ENCODE peak calls at places on chromosomes 13 and 19, in seven cellular contexts. C is GM18507; X is body of pancreas; D is adrenal gland; S is stimulated activated naive CD4-positive, alpha-beta T cell; N is stimulated activated CD4-positive, alpha-beta T cell treated with anti-CD3 and anti-CD28 coated beads, TNF-alpha, amount 100 ng/mL, for 48 hours; Z is NCI-H526. T is an unnamed sample.

GRCh38 chr13:111241862-111242261 is 78.6 kb upstream of the TEX29 start:
- DNase-seq in C (no peak), X (no peak), D (no peak), N (no peak), S (no peak), Z (no peak), T (no peak)

GRCh38 chr13:66468656-66469055 is 761.5 kb downstream of the PCDH9 start:
- DNase-seq in C (no peak), S (no peak), Z (no peak), N (no peak), X (no peak), D (no peak), T (no peak)

GRCh38 chr19:43675269-43675879 is 5.4 kb upstream of the PLAUR start:
- DNase-seq in C (no peak), X (peak; percentile 73), Z (no peak), D (no peak), S (no peak), N (no peak), T (no peak)

GRCh38 chr13:40271511-40271910 is 394.9 kb downstream of the FOXO1 start:
- DNase-seq in X (peak; percentile 12), S (no peak), N (no peak), D (peak; percentile 57), C (no peak), Z (no peak), T (no peak)

GRCh38 chr19:38596057-38596981 is 21.4 kb downstream of the MAP4K1 start:
- DNase-seq in D (peak; percentile 57), C (no peak), X (peak; percentile 79), S (no peak), Z (peak; percentile 64), N (no peak), T (no peak)

GRCh38 chr19:12886943-12887747 is at the start of gene KLF1:
- DNase-seq in Z (no peak), C (no peak), D (no peak), S (no peak), N (no peak), X (no peak), T (no peak)

GRCh38 chr19:29532097-29532496 is 6.3 kb downstream of the VSTM2B start:
- DNase-seq in X (no peak), C (no peak), Z (no peak), D (no peak), N (no peak), S (no peak), T (no peak)

GRCh38 chr13:77988355-77988754 is 69.7 kb upstream of the EDNRB start:
- DNase-seq in C (no peak), D (no peak), Z (no peak), N (no peak), S (no peak), X (no peak), T (no peak)

GRCh38 chr13:39244561-39245230 is 206.4 kb downstream of the NHLRC3 start:
- DNase-seq in X (no peak), Z (no peak), D (no peak), C (no peak), N (no peak), S (no peak), T (no peak)

GRCh38 chr13:29674532-29674931 is 79.0 kb upstream of the SLC7A1 start:
- DNase-seq in D (no peak), C (no peak), Z (no peak), N (no peak), X (no peak), S (no peak), T (no peak)

GRCh38 chr13:79491715-79492114 is 10.8 kb downstream of the NDFIP2 start:
- DNase-seq in X (no peak), S (no peak), Z (no peak), N (no peak), C (no peak), D (no peak), T (no peak)

GRCh38 chr13:49369876-49370275 is 74.0 kb downstream of the CAB39L start:
- DNase-seq in S (no peak), C (no peak), X (no peak), D (no peak), Z (no peak), N (no peak), T (no peak)

GRCh38 chr13:78593652-78594494 is 9.5 kb downstream of the POU4F1 start:
- DNase-seq in Z (peak; percentile 72), S (no peak), D (no peak), X (no peak), C (no peak), N (no peak), T (no peak)

GRCh38 chr19:49117677-49118564 is 1.0 kb downstream of the C19orf73 start:
- DNase-seq in Z (no peak), C (no peak), S (no peak), X (no peak), N (no peak), D (no peak), T (no peak)

GRCh38 chr13:94239135-94239534 is 240.3 kb downstream of the DCT start:
- DNase-seq in Z (no peak), N (peak; percentile 2), S (no peak), X (no peak), D (no peak), C (no peak), T (no peak)

GRCh38 chr19:2476451-2477140 is 669 bp downstream of the GADD45B start:
- DNase-seq in D (peak; percentile 75), C (no peak), S (peak; percentile 62), Z (no peak), N (no peak), X (peak; percentile 53), T (peak; percentile 41)

GRCh38 chr19:13619203-13619632 is 112.9 kb upstream of the CACNA1A start:
- DNase-seq in C (no peak), D (no peak), X (no peak), Z (no peak), S (no peak), N (no peak), T (no peak)

GRCh38 chr19:18789883-18790565 is 1.1 kb downstream of the COMP start:
- DNase-seq in Z (no peak), C (no peak), N (no peak), X (peak; percentile 32), S (peak; percentile 38), D (no peak), T (no peak)

GRCh38 chr19:55173717-55174409 is 6.2 kb downstream of the SYT5 start:
- DNase-seq in D (peak; percentile 78), N (no peak), X (peak; percentile 25), S (peak; percentile 14), C (no peak), Z (peak; percentile 68), T (no peak)

GRCh38 chr13:49400755-49401659 is 42.9 kb downstream of the CAB39L start:
- DNase-seq in D (peak; percentile 73), X (peak; percentile 73), C (no peak), S (no peak), Z (peak; percentile 29), N (no peak), T (no peak)

GRCh38 chr19:48183356-48183755 is 12.9 kb downstream of the ZSWIM9 start:
- DNase-seq in N (no peak), C (no peak), Z (no peak), X (no peak), D (no peak), S (no peak), T (no peak)

GRCh38 chr19:3576696-3577443 is 4.1 kb downstream of the HMG20B start:
- DNase-seq in X (peak; percentile 31), N (no peak), D (peak; percentile 77), Z (no peak), C (no peak), S (no peak), T (no peak)

GRCh38 chr19:55959996-55960675 is 12.5 kb downstream of the NLRP8 start:
- DNase-seq in N (no peak), D (no peak), S (no peak), Z (no peak), C (no peak), X (no peak), T (no peak)

GRCh38 chr13:33999830-34000605 is 182.1 kb downstream of the RFC3 start:
- DNase-seq in S (no peak), C (no peak), N (no peak), X (no peak), Z (peak; percentile 49), D (no peak), T (no peak)

GRCh38 chr13:113216165-113217056 is 7.0 kb downstream of the CUL4A start:
- DNase-seq in X (peak; percentile 63), Z (peak; percentile 35), D (peak; percentile 87), C (no peak), S (no peak), N (no peak), T (no peak)

GRCh38 chr19:932647-933552 is 7.1 kb downstream of the ARID3A start:
- DNase-seq in D (peak; percentile 80), X (peak; percentile 51), N (no peak), Z (no peak), S (peak; percentile 25), C (no peak), T (no peak)

T was measured in T-cell.